ENCODE peak calls at places on chromosomes 4 and X, in eight cellular contexts. One of them, this sample, is unnamed.

GRCh38 chr4:123840232-123840631 is 443.6 kb downstream of the SPRY1 start:
- DNase-seq in adrenal gland: no peak
- DNase-seq in Ammon's horn: no peak
- DNase-seq in mesenteric fat pad: no peak
- DNase-seq in breast epithelium: no peak
- DNase-seq in foreskin melanocyte: no peak
- DNase-seq in GM12892: no peak
- DNase-seq in CD4-positive, alpha-beta T cell: no peak
- DNase-seq in this sample: no peak

GRCh38 chr4:2600878-2601277 is 64.4 kb downstream of the FAM193A start:
- DNase-seq in adrenal gland: no peak
- DNase-seq in Ammon's horn: no peak
- DNase-seq in mesenteric fat pad: no peak
- DNase-seq in breast epithelium: no peak
- DNase-seq in foreskin melanocyte: no peak
- DNase-seq in GM12892: no peak
- DNase-seq in CD4-positive, alpha-beta T cell: no peak
- DNase-seq in this sample: no peak

GRCh38 chr4:39718366-39719323 is 20.7 kb downstream of the UBE2K start:
- DNase-seq in adrenal gland: no peak
- DNase-seq in Ammon's horn: no peak
- DNase-seq in mesenteric fat pad: peak
- DNase-seq in breast epithelium: no peak
- DNase-seq in foreskin melanocyte: no peak
- DNase-seq in GM12892: no peak
- DNase-seq in CD4-positive, alpha-beta T cell: no peak
- DNase-seq in this sample: no peak

GRCh38 chr4:6779667-6780565 is 2.6 kb upstream of the KIAA0232 start:
- DNase-seq in adrenal gland: no peak
- DNase-seq in Ammon's horn: peak
- DNase-seq in mesenteric fat pad: peak
- DNase-seq in breast epithelium: no peak
- DNase-seq in foreskin melanocyte: no peak
- DNase-seq in GM12892: no peak
- DNase-seq in CD4-positive, alpha-beta T cell: no peak
- DNase-seq in this sample: no peak

GRCh38 chr4:6114601-6115000 is 85.7 kb downstream of the JAKMIP1 start:
- DNase-seq in adrenal gland: no peak
- DNase-seq in Ammon's horn: no peak
- DNase-seq in mesenteric fat pad: no peak
- DNase-seq in breast epithelium: no peak
- DNase-seq in foreskin melanocyte: no peak
- DNase-seq in GM12892: no peak
- DNase-seq in CD4-positive, alpha-beta T cell: no peak
- DNase-seq in this sample: no peak

GRCh38 chrX:28542791-28543190 is 44.5 kb upstream of the IL1RAPL1 start:
- DNase-seq in adrenal gland: no peak
- DNase-seq in Ammon's horn: no peak
- DNase-seq in mesenteric fat pad: no peak
- DNase-seq in breast epithelium: no peak
- DNase-seq in foreskin melanocyte: no peak
- DNase-seq in GM12892: no peak
- DNase-seq in CD4-positive, alpha-beta T cell: no peak
- DNase-seq in this sample: no peak

GRCh38 chr4:144757969-144758368 is 112.0 kb downstream of the HHIP start:
- DNase-seq in adrenal gland: no peak
- DNase-seq in Ammon's horn: no peak
- DNase-seq in mesenteric fat pad: no peak
- DNase-seq in breast epithelium: no peak
- DNase-seq in foreskin melanocyte: no peak
- DNase-seq in GM12892: no peak
- DNase-seq in CD4-positive, alpha-beta T cell: no peak
- DNase-seq in this sample: no peak

GRCh38 chrX:23246001-23246400 is 88.6 kb upstream of the PTCHD1 start:
- DNase-seq in adrenal gland: no peak
- DNase-seq in Ammon's horn: no peak
- DNase-seq in mesenteric fat pad: no peak
- DNase-seq in breast epithelium: no peak
- DNase-seq in foreskin melanocyte: no peak
- DNase-seq in GM12892: no peak
- DNase-seq in CD4-positive, alpha-beta T cell: no peak
- DNase-seq in this sample: no peak

GRCh38 chr4:6916587-6917444 is 7.2 kb downstream of the TBC1D14 start:
- DNase-seq in adrenal gland: peak
- DNase-seq in Ammon's horn: no peak
- DNase-seq in mesenteric fat pad: no peak
- DNase-seq in breast epithelium: peak
- DNase-seq in foreskin melanocyte: peak
- DNase-seq in GM12892: no peak
- DNase-seq in CD4-positive, alpha-beta T cell: peak
- DNase-seq in this sample: peak

GRCh38 chr4:94334962-94335361 is 7.7 kb downstream of the HPGDS start:
- DNase-seq in adrenal gland: no peak
- DNase-seq in Ammon's horn: no peak
- DNase-seq in mesenteric fat pad: no peak
- DNase-seq in breast epithelium: no peak
- DNase-seq in foreskin melanocyte: no peak
- DNase-seq in GM12892: no peak
- DNase-seq in CD4-positive, alpha-beta T cell: no peak
- DNase-seq in this sample: no peak

GRCh38 chrX:24658421-24658820 is 11.3 kb upstream of the PCYT1B start:
- DNase-seq in adrenal gland: no peak
- DNase-seq in Ammon's horn: no peak
- DNase-seq in mesenteric fat pad: no peak
- DNase-seq in breast epithelium: no peak
- DNase-seq in foreskin melanocyte: no peak
- DNase-seq in GM12892: no peak
- DNase-seq in CD4-positive, alpha-beta T cell: no peak
- DNase-seq in this sample: no peak

GRCh38 chr4:189773909-189774308 is 166.8 kb upstream of the FRG1 start:
- DNase-seq in adrenal gland: no peak
- DNase-seq in Ammon's horn: no peak
- DNase-seq in mesenteric fat pad: no peak
- DNase-seq in breast epithelium: no peak
- DNase-seq in foreskin melanocyte: no peak
- DNase-seq in GM12892: no peak
- DNase-seq in CD4-positive, alpha-beta T cell: no peak
- DNase-seq in this sample: no peak

GRCh38 chrX:70452143-70452733 is 7.6 kb downstream of the DLG3 start:
- DNase-seq in adrenal gland: no peak
- DNase-seq in Ammon's horn: peak
- DNase-seq in mesenteric fat pad: no peak
- DNase-seq in breast epithelium: peak
- DNase-seq in foreskin melanocyte: no peak
- DNase-seq in GM12892: no peak
- DNase-seq in CD4-positive, alpha-beta T cell: peak
- DNase-seq in this sample: peak

GRCh38 chrX:72131317-72132294 is at the start of gene RTL5:
- DNase-seq in adrenal gland: peak
- DNase-seq in Ammon's horn: peak
- DNase-seq in mesenteric fat pad: peak
- DNase-seq in breast epithelium: peak
- DNase-seq in foreskin melanocyte: peak
- DNase-seq in GM12892: peak
- DNase-seq in CD4-positive, alpha-beta T cell: peak
- DNase-seq in this sample: peak

GRCh38 chrX:48966796-48967579 is 4.7 kb downstream of the KCND1 start:
- DNase-seq in adrenal gland: no peak
- DNase-seq in Ammon's horn: no peak
- DNase-seq in mesenteric fat pad: no peak
- DNase-seq in breast epithelium: no peak
- DNase-seq in foreskin melanocyte: no peak
- DNase-seq in GM12892: no peak
- DNase-seq in CD4-positive, alpha-beta T cell: no peak
- DNase-seq in this sample: no peak

GRCh38 chr4:131006388-131006787 is 1910.4 kb downstream of the C4orf33 start:
- DNase-seq in adrenal gland: no peak
- DNase-seq in Ammon's horn: no peak
- DNase-seq in mesenteric fat pad: no peak
- DNase-seq in breast epithelium: no peak
- DNase-seq in foreskin melanocyte: no peak
- DNase-seq in GM12892: no peak
- DNase-seq in CD4-positive, alpha-beta T cell: no peak
- DNase-seq in this sample: no peak

GRCh38 chrX:140038842-140039241 is 73.5 kb upstream of the CXorf66 start:
- DNase-seq in adrenal gland: no peak
- DNase-seq in Ammon's horn: no peak
- DNase-seq in mesenteric fat pad: no peak
- DNase-seq in breast epithelium: no peak
- DNase-seq in foreskin melanocyte: no peak
- DNase-seq in GM12892: no peak
- DNase-seq in CD4-positive, alpha-beta T cell: no peak
- DNase-seq in this sample: no peak

GRCh38 chr4:84875636-84876371 is 90.7 kb downstream of the WDFY3 start:
- DNase-seq in adrenal gland: no peak
- DNase-seq in Ammon's horn: no peak
- DNase-seq in mesenteric fat pad: no peak
- DNase-seq in breast epithelium: no peak
- DNase-seq in foreskin melanocyte: no peak
- DNase-seq in GM12892: no peak
- DNase-seq in CD4-positive, alpha-beta T cell: no peak
- DNase-seq in this sample: no peak

GRCh38 chr4:46549125-46549524 is 159.2 kb upstream of the GABRA2 start:
- DNase-seq in adrenal gland: no peak
- DNase-seq in Ammon's horn: no peak
- DNase-seq in mesenteric fat pad: no peak
- DNase-seq in breast epithelium: no peak
- DNase-seq in foreskin melanocyte: no peak
- DNase-seq in GM12892: no peak
- DNase-seq in CD4-positive, alpha-beta T cell: no peak
- DNase-seq in this sample: no peak

GRCh38 chrX:107971636-107972035 is 10.5 kb downstream of the TEX13B start:
- DNase-seq in adrenal gland: no peak
- DNase-seq in Ammon's horn: no peak
- DNase-seq in mesenteric fat pad: no peak
- DNase-seq in breast epithelium: no peak
- DNase-seq in foreskin melanocyte: no peak
- DNase-seq in GM12892: no peak
- DNase-seq in CD4-positive, alpha-beta T cell: no peak
- DNase-seq in this sample: no peak

GRCh38 chrX:129748265-129748664 is 9.5 kb downstream of the XPNPEP2 start:
- DNase-seq in adrenal gland: no peak
- DNase-seq in Ammon's horn: no peak
- DNase-seq in mesenteric fat pad: no peak
- DNase-seq in breast epithelium: no peak
- DNase-seq in foreskin melanocyte: no peak
- DNase-seq in GM12892: no peak
- DNase-seq in CD4-positive, alpha-beta T cell: no peak
- DNase-seq in this sample: no peak

GRCh38 chrX:109199726-109200125 is 282.2 kb downstream of the GUCY2F start:
- DNase-seq in adrenal gland: no peak
- DNase-seq in Ammon's horn: no peak
- DNase-seq in mesenteric fat pad: no peak
- DNase-seq in breast epithelium: no peak
- DNase-seq in foreskin melanocyte: peak
- DNase-seq in GM12892: no peak
- DNase-seq in CD4-positive, alpha-beta T cell: no peak
- DNase-seq in this sample: no peak

GRCh38 chrX:134374294-134374693 is 85.7 kb upstream of the HPRT1 start:
- DNase-seq in adrenal gland: no peak
- DNase-seq in Ammon's horn: no peak
- DNase-seq in mesenteric fat pad: no peak
- DNase-seq in breast epithelium: no peak
- DNase-seq in foreskin melanocyte: no peak
- DNase-seq in GM12892: no peak
- DNase-seq in CD4-positive, alpha-beta T cell: no peak
- DNase-seq in this sample: no peak